ENCODE peak calls at places on chromosomes 2 and 18, in eight cellular contexts. Q, T, S, O, P, Y, B and D are unnamed samples. For H3K4me1, the result is how much of the 10 kb centered on the place peaks cover.

GRCh38 chr18:30489890-30490643 is 552.5 kb downstream of the DSC3 start:
- DNase-seq in O (no peak), B (no peak), P (no peak), T (no peak), Q (no peak), S (no peak), Y (no peak), D (no peak)

GRCh38 chr2:62461707-62462106 is 44.3 kb downstream of the TMEM17 start:
- DNase-seq in Q (peak), S (no peak), T (no peak), Y (peak), B (no peak), P (no peak), O (peak), D (no peak)

GRCh38 chr2:234958746-234959395 is 7.1 kb downstream of the SH3BP4 start:
- DNase-seq in B (no peak), Y (peak), Q (no peak), O (no peak), S (no peak), P (no peak), T (no peak), D (no peak)

GRCh38 chr2:222561817-222562424 is 94.0 kb downstream of the FARSB start:
- DNase-seq in P (no peak), Y (peak), T (peak), B (no peak), O (no peak), Q (peak), S (no peak), D (peak)

GRCh38 chr2:63189026-63189425 is 138.4 kb downstream of the OTX1 start:
- DNase-seq in P (no peak), Q (peak), Y (peak), T (peak), S (peak), O (no peak), B (no peak), D (peak)

GRCh38 chr2:235301202-235302076 is 192.4 kb upstream of the AGAP1 start:
- DNase-seq in O (no peak), Y (no peak), S (no peak), T (no peak), P (no peak), B (no peak), Q (no peak), D (no peak)

GRCh38 chr2:199366406-199366805 is 91.3 kb downstream of the SATB2 start:
- DNase-seq in O (no peak), B (no peak), Q (peak), T (no peak), Y (no peak), S (peak), P (no peak), D (no peak)

GRCh38 chr2:119482481-119483394 is 41.5 kb downstream of the SCTR start:
- DNase-seq in S (no peak), O (peak), Q (no peak), Y (no peak), T (no peak), B (peak), P (no peak), D (peak)

GRCh38 chr2:234858790-234859329 is 93.0 kb upstream of the SH3BP4 start:
- DNase-seq in T (no peak), Q (no peak), P (no peak), O (no peak), Y (no peak), B (no peak), S (no peak), D (no peak)

GRCh38 chr2:186746584-186746983 is 52.7 kb downstream of the FAM171B start:
- DNase-seq in P (no peak), Y (no peak), B (no peak), Q (no peak), O (no peak), T (no peak), S (no peak), D (no peak)

GRCh38 chr2:158926478-158926948 is 41.9 kb upstream of the TANC1 start:
- DNase-seq in O (no peak), T (peak), Q (peak), P (no peak), S (no peak), B (no peak), Y (no peak), D (no peak)

GRCh38 chr2:187545238-187545751 is 8.9 kb downstream of the TFPI start:
- DNase-seq in P (no peak), T (no peak), O (no peak), B (no peak), Q (peak), Y (no peak), S (no peak), D (no peak)

GRCh38 chr18:30094556-30094955 is 948.0 kb downstream of the DSC3 start:
- DNase-seq in O (no peak), B (no peak), S (no peak), T (no peak), P (no peak), Y (no peak), Q (peak), D (no peak)

GRCh38 chr2:108637304-108637669 is 82.0 kb upstream of the RANBP2 start:
- DNase-seq in Y (no peak), Q (no peak), O (peak), T (no peak), P (no peak), B (peak), S (no peak), D (no peak)

GRCh38 chr18:36901277-36901701 is 72.4 kb downstream of the KIAA1328 start:
- DNase-seq in S (no peak), O (no peak), Y (no peak), B (no peak), T (no peak), Q (peak), P (no peak), D (no peak)

GRCh38 chr2:60843006-60843405 is 38.4 kb upstream of the REL start:
- DNase-seq in P (no peak), T (no peak), B (no peak), O (no peak), S (no peak), Q (no peak), Y (no peak), D (no peak)

GRCh38 chr2:197279997-197280756 is 30.4 kb downstream of the ANKRD44 start:
- DNase-seq in O (no peak), Q (no peak), P (no peak), Y (no peak), T (no peak), S (no peak), B (no peak), D (no peak)

GRCh38 chr18:34399892-34400291 is 175.2 kb upstream of the NOL4 start:
- DNase-seq in T (no peak), S (no peak), P (no peak), Q (no peak), B (no peak), O (no peak), Y (no peak), D (no peak)

GRCh38 chr18:66124394-66124793 is 373.6 kb downstream of the CDH7 start:
- DNase-seq in Q (peak), O (no peak), S (no peak), Y (no peak), B (no peak), P (no peak), T (no peak), D (no peak)

GRCh38 chr18:37180086-37180485 is 351.2 kb downstream of the KIAA1328 start:
- DNase-seq in O (no peak), T (no peak), B (no peak), Q (no peak), S (no peak), Y (no peak), P (no peak), D (no peak)

GRCh38 chr2:120858361-120858760 is 122.7 kb downstream of the GLI2 start:
- DNase-seq in T (no peak), Q (no peak), Y (no peak), S (peak), P (no peak), O (peak), B (no peak), D (no peak)

GRCh38 chr2:190596998-190597397 is 51.9 kb upstream of the NAB1 start:
- DNase-seq in B (peak), P (no peak), S (no peak), T (no peak), Y (no peak), Q (no peak), O (peak), D (no peak)

GRCh38 chr2:226080323-226080722 is 680.8 kb downstream of the NYAP2 start:
- DNase-seq in B (no peak), Q (peak), P (no peak), S (no peak), Y (no peak), T (no peak), O (no peak), D (no peak)

GRCh38 chr2:51013060-51013746 is 18.7 kb downstream of the NRXN1 start:
- DNase-seq in S (no peak), O (no peak), Y (peak), T (peak), B (peak), P (no peak), Q (peak), D (no peak)

GRCh38 chr18:23849141-23849540 is 159.9 kb downstream of the LAMA3 start:
- DNase-seq in S (no peak), Y (no peak), B (no peak), P (no peak), O (no peak), Q (peak), T (no peak), D (no peak)

GRCh38 chr2:122516775-122517174 is 761.3 kb downstream of the TSN start:
- DNase-seq in S (no peak), B (no peak), T (no peak), P (no peak), O (no peak), Y (no peak), Q (no peak), D (peak)

GRCh38 chr2:11128258-11128951 is 26.9 kb upstream of the SLC66A3 start:
- DNase-seq in Y (no peak), S (no peak), T (no peak), B (no peak), P (no peak), O (no peak), Q (peak), D (no peak)
- H3K4me1 ChIP-seq in Y (under half), S (under half), T (under half), B (under half), P (under half), O (under half), Q (under half), D (under half)

GRCh38 chr2:101751276-101751675 is 53.8 kb downstream of the MAP4K4 start:
- DNase-seq in S (no peak), Y (no peak), B (no peak), O (no peak), P (no peak), Q (no peak), T (no peak), D (no peak)
- H3K4me1 ChIP-seq in S (half or more), Y (half or more), B (under half), O (under half), P (under half), Q (half or more), T (under half), D (under half)

GRCh38 chr2:111156529-111156928 is 35.8 kb downstream of the BCL2L11 start:
- DNase-seq in Q (no peak), B (no peak), S (no peak), P (no peak), T (no peak), Y (no peak), O (no peak), D (no peak)
- H3K4me1 ChIP-seq in Q (under half), B (under half), S (under half), P (under half), T (under half), Y (under half), O (under half), D (under half)

GRCh38 chr2:217813828-217814227 is 189.0 kb downstream of the TNS1 start:
- DNase-seq in T (no peak), O (no peak), B (peak), Q (no peak), Y (no peak), P (no peak), S (no peak), D (no peak)
- H3K4me1 ChIP-seq in T (under half), O (under half), B (under half), Q (under half), Y (under half), P (under half), S (under half), D (under half)

DNA sequence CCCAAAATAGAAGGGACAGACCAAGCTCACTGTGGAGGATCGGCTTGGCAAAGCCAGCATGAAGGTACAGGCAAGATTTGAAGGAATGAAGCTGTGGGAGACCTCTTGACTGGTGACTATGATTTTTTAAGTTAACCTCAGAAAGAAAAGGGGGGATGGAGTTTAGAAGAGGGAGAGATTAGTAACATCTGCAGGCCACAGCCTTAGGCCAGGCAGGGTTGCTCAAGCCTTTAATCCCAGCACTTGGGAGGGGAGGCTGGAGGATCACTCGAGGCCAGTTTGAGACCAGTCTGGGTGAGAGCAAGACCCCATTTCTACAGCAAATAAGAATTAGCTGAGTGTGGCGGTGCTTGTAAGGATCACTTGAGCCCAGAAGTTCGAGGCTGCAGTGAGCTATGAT is 46.6 kb downstream of the ZNF532 start:
- DNase-seq in O (no peak), Q (no peak), P (no peak), S (no peak), B (no peak), Y (no peak), T (no peak), D (no peak)
- H3K4me1 ChIP-seq in O (under half), Q (under half), P (under half), S (under half), B (under half), Y (under half), T (under half), D (under half)

GRCh38 chr2:65075176-65075575 is 19.0 kb downstream of the CEP68 start:
- DNase-seq in O (no peak), Y (no peak), B (peak), P (no peak), Q (no peak), S (no peak), T (no peak), D (no peak)

GRCh38 chr2:65077898-65078297 is 21.7 kb downstream of the CEP68 start:
- DNase-seq in Q (no peak), T (no peak), B (peak), P (no peak), S (no peak), Y (no peak), O (no peak), D (no peak)

GRCh38 chr2:65073879-65074565 is 17.8 kb downstream of the CEP68 start:
- DNase-seq in Q (no peak), Y (no peak), S (no peak), P (no peak), B (no peak), O (no peak), T (no peak), D (peak)

GRCh38 chr2:65075605-65076344 is 19.6 kb downstream of the CEP68 start:
- DNase-seq in P (no peak), S (peak), B (peak), O (peak), Q (no peak), Y (no peak), T (no peak), D (no peak)

GRCh38 chr2:65076345-65076710 is 20.1 kb downstream of the CEP68 start:
- DNase-seq in Y (no peak), O (no peak), P (no peak), S (no peak), B (no peak), T (no peak), Q (peak), D (no peak)
- H3K4me1 ChIP-seq in Y (under half), O (under half), P (under half), S (under half), B (under half), T (under half), Q (under half), D (under half)

GRCh38 chr18:46488472-46489213 is 168.4 kb downstream of the LOXHD1 start:
- DNase-seq in O (no peak), Y (no peak), Q (no peak), B (peak), T (no peak), P (no peak), S (no peak), D (no peak)

GRCh38 chr18:46485675-46486200 is 171.3 kb downstream of the LOXHD1 start:
- DNase-seq in T (no peak), S (no peak), P (no peak), O (no peak), Y (no peak), Q (peak), B (no peak), D (no peak)

GRCh38 chr18:46481847-46482245 is 175.2 kb downstream of the LOXHD1 start:
- DNase-seq in S (no peak), Y (no peak), P (no peak), Q (peak), B (no peak), O (no peak), T (no peak), D (no peak)

GRCh38 chr18:46482831-46483230 is 174.2 kb downstream of the LOXHD1 start:
- DNase-seq in O (no peak), B (no peak), Q (no peak), S (no peak), P (no peak), T (no peak), Y (no peak), D (no peak)

GRCh38 chr18:46484971-46485370 is 172.0 kb downstream of the LOXHD1 start:
- DNase-seq in T (no peak), S (no peak), O (no peak), P (no peak), B (no peak), Q (no peak), Y (no peak), D (no peak)
- H3K4me1 ChIP-seq in T (under half), S (under half), O (under half), P (under half), B (under half), Q (under half), Y (under half), D (under half)

GRCh38 chr2:164911832-164912231 is 43.5 kb downstream of the SLC38A11 start:
- DNase-seq in P (no peak), Q (peak), T (no peak), O (no peak), B (no peak), Y (no peak), S (no peak), D (no peak)

GRCh38 chr2:164913640-164914346 is 41.5 kb downstream of the SLC38A11 start:
- DNase-seq in S (peak), P (no peak), Q (peak), Y (no peak), B (no peak), O (no peak), T (no peak), D (no peak)

GRCh38 chr2:164910091-164910899 is 45.0 kb downstream of the SLC38A11 start:
- DNase-seq in P (no peak), T (no peak), Q (peak), S (peak), O (no peak), B (no peak), Y (peak), D (no peak)

GRCh38 chr2:164917296-164917903 is 37.9 kb downstream of the SLC38A11 start:
- DNase-seq in Y (peak), Q (peak), P (no peak), T (peak), B (peak), S (peak), O (peak), D (no peak)

DNA sequence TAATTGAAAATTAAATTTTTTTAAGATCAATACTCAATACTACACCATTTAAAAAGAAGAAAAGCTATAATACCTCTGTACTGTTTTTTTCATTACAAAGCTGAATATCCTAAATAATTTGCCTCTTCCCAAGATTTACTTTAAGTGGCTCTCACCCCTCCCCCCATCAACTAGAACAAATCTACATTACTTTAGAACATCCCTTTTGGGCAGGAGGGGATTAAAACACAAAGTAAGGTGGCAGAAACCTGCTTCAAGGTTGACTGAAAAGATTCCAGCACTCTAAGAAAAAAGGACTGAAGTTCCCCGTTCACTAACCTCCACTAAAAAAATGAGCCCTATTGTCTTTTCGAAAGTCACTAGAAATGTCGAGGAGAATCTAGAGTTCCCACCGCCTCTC is 42.3 kb downstream of the SLC38A11 start:
- DNase-seq in P (no peak), S (no peak), T (no peak), Q (no peak), O (no peak), Y (no peak), B (no peak), D (no peak)
- H3K4me1 ChIP-seq in P (under half), S (half or more), T (under half), Q (under half), O (under half), Y (half or more), B (under half), D (under half)